ENCODE peak calls at places on chromosome 3, in four cellular contexts. F is H1, P is HepG2, G is K562. Y is an unnamed sample.

GRCh38 chr3:13194285-13195209 is 121.3 kb upstream of the IQSEC1 start:
- DNase-seq in F (no peak), P (peak; percentile 77), G (no peak), Y (no peak)

GRCh38 chr3:10594915-10595314 is 89.5 kb upstream of the ATP2B2 start:
- DNase-seq in F (peak; percentile 57), P (peak; percentile 56), G (peak; percentile 82), Y (peak; percentile 5)

GRCh38 chr3:88034876-88035275 is 23.9 kb downstream of the CGGBP1 start:
- DNase-seq in F (no peak), P (no peak), G (peak; percentile 51), Y (no peak)

GRCh38 chr3:105367063-105367405 is 325 bp downstream of the ALCAM start:
- DNase-seq in F (no peak), P (no peak), G (no peak), Y (no peak)

GRCh38 chr3:11553436-11554235 is 90.1 kb downstream of the VGLL4 start:
- DNase-seq in F (no peak), P (no peak), G (no peak), Y (no peak)

GRCh38 chr3:124094496-124094895 is 102.6 kb upstream of the ROPN1 start:
- DNase-seq in F (no peak), P (no peak), G (peak; percentile 1), Y (no peak)

GRCh38 chr3:55765906-55766701 is 279.0 kb upstream of the WNT5A start:
- DNase-seq in F (no peak), P (no peak), G (no peak), Y (no peak)

GRCh38 chr3:71695000-71695482 is 30.2 kb downstream of the EIF4E3 start:
- DNase-seq in F (no peak), P (peak; percentile 54), G (no peak), Y (no peak)

GRCh38 chr3:105284876-105285275 is 81.8 kb upstream of the ALCAM start:
- DNase-seq in F (no peak), P (no peak), G (no peak), Y (no peak)

GRCh38 chr3:165523801-165524200 is 313.4 kb downstream of the BCHE start:
- DNase-seq in F (no peak), P (no peak), G (no peak), Y (no peak)

GRCh38 chr3:14871456-14872200 is 52.9 kb downstream of the FGD5 start:
- DNase-seq in F (no peak), P (no peak), G (no peak), Y (no peak)

GRCh38 chr3:67090472-67090871 is 92.4 kb downstream of the KBTBD8 start:
- DNase-seq in F (no peak), P (no peak), G (no peak), Y (no peak)

GRCh38 chr3:196175717-196176116 is 35.5 kb downstream of the ZDHHC19 start:
- DNase-seq in F (no peak), P (no peak), G (no peak), Y (no peak)

GRCh38 chr3:124391774-124392173 is 338.5 kb upstream of the UMPS start:
- DNase-seq in F (no peak), P (no peak), G (no peak), Y (no peak)

GRCh38 chr3:42601898-42602581 is 1.6 kb downstream of the NKTR start:
- DNase-seq in F (no peak), P (peak; percentile 39), G (peak; percentile 62), Y (no peak)

GRCh38 chr3:16697437-16698258 is 92.4 kb upstream of the DAZL start:
- DNase-seq in F (no peak), P (no peak), G (no peak), Y (no peak)

GRCh38 chr3:27224197-27224596 is 145.0 kb downstream of the NEK10 start:
- DNase-seq in F (no peak), P (no peak), G (no peak), Y (no peak)

GRCh38 chr3:30145281-30145680 is 461.1 kb upstream of the TGFBR2 start:
- DNase-seq in F (no peak), P (no peak), G (no peak), Y (no peak)

GRCh38 chr3:119677641-119677934 is 382 bp upstream of the COX17 start:
- DNase-seq in F (no peak), P (no peak), G (no peak), Y (no peak)

GRCh38 chr3:16318216-16318615 is 53.2 kb downstream of the OXNAD1 start:
- DNase-seq in F (no peak), P (no peak), G (no peak), Y (no peak)

GRCh38 chr3:18442743-18443669 is 17.9 kb upstream of the SATB1 start:
- DNase-seq in F (no peak), P (no peak), G (no peak), Y (no peak)

GRCh38 chr3:16319307-16319706 is 54.3 kb downstream of the OXNAD1 start:
- DNase-seq in F (no peak), P (peak; percentile 25), G (peak; percentile 87), Y (no peak)

GRCh38 chr3:16801223-16801622 is 83.5 kb upstream of the PLCL2 start:
- DNase-seq in F (no peak), P (no peak), G (no peak), Y (no peak)

GRCh38 chr3:72143970-72144717 is 359.2 kb upstream of the PROK2 start:
- DNase-seq in F (no peak), P (peak; percentile 19), G (no peak), Y (no peak)

GRCh38 chr3:10763817-10764313 is 52.2 kb upstream of the SLC6A11 start:
- DNase-seq in F (no peak), P (no peak), G (no peak), Y (no peak)

GRCh38 chr3:106030620-106030945 is 161.8 kb upstream of the CBLB start:
- DNase-seq in F (no peak), P (no peak), G (no peak), Y (no peak)

GRCh38 chr3:70608434-70608833 is 296.0 kb upstream of the MDFIC2 start:
- DNase-seq in F (no peak), P (no peak), G (no peak), Y (no peak)

DNA sequence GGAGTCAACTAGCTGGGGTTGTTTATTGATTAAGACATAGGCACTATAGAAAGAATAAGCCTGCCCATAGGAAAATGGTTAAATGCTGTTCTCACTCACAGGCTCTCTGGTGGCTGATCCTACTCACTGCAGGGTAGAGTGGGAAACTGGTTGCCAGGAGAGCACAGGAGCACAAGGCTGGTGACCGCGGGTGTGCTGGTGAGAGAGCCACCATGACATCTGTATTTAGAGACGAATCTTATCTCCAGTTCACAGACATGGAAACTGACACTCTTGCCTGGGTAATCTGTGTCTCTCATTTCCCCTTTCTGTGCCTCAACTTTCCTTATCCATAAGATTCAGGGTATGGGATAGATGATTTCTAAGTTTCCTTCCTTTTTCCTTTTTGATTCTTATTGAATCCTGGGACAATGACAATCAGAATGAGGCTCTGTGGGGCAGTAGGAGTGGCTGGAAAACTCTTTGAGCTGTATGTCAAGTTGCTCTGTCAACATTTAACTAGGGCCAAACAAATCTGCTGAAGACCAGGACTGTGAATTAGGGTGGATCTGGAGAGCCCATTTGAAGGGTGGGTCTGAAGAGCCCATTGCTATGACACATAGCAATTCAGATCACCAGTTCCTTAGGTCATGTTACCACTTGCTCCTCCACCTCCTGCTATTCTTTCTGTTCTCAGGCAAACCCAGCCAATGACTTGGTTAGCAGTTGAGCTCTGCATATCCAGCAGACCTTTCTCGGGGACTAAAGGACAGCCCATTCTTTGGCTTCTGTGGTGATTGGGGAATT is 286.1 kb upstream of the TBL1XR1 start:
- DNase-seq in F (no peak), P (peak; percentile 23), G (peak; percentile 86), Y (no peak)
- TF ChIP-seq CBX5 in F (no peak), P (no peak), G (no peak), Y (no peak)

DNA sequence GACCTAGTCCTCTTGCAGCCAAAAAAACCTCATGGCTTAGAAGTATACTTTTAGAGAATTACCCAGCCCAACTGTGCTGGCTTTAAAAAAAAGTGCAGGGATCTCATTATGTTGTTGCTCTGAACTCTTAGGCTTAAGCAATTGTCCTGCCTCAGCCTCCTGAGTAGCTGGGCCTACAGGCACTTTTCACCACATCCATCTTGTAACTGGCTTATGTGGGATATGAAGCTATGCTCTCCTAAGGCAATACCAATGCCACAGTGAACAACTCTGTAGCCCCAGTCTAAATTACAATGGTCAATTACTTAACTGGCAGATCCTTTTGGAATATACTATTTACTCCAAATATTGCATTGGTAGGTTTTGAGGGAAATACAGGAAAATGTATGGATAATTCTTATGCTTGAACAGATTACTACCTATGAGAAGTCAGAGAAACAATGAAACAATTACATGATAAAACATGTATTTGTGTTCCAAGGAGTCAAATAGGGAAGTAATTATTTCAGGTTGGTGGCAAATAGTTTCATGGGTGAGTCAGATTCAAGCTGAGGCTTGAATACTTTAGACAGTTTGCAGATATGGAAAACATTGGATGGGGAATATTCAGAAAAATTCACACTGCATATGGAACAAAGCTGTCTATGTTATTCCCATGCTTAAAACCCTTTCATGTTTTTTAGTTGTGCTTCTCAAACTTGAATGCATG is 34.6 kb upstream of the GPR149 start:
- DNase-seq in F (no peak), P (no peak), G (no peak), Y (no peak)
- TF ChIP-seq CBX5 in F (no peak), P (no peak), G (no peak), Y (no peak)

DNA sequence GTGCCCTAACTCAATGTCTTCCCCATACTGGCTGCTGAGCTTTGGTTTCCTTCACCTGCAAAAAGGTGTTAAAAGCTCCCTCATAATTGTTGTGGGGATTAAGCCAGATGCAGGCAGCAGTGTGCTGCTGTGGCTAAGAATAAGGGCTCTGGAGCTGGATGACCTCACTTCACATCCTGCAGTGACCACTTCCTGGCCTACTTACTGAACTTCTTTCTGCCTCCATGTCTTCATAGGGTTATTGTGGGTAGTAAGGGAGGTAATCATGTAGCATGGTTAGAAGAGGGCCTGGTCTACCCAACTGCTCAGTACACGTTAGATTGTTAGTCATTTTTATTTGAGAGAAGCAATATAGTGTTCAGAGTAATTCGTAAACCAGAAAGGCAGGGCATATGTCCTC is 18.4 kb downstream of the GYG1 start:
- DNase-seq in F (no peak), P (no peak), G (no peak), Y (no peak)
- TF ChIP-seq CBX5 in F (no peak), P (no peak), G (no peak), Y (no peak)

GRCh38 chr3:77071806-77072205 is 31.9 kb downstream of the ROBO2 start:
- DNase-seq in F (no peak), P (no peak), G (no peak), Y (no peak)

GRCh38 chr3:77072232-77072631 is 32.3 kb downstream of the ROBO2 start:
- DNase-seq in F (no peak), P (no peak), G (no peak), Y (no peak)

GRCh38 chr3:77068808-77069207 is 28.9 kb downstream of the ROBO2 start:
- DNase-seq in F (no peak), P (no peak), G (no peak), Y (no peak)

GRCh38 chr3:77066829-77067228 is 26.9 kb downstream of the ROBO2 start:
- DNase-seq in F (no peak), P (no peak), G (no peak), Y (no peak)

DNA sequence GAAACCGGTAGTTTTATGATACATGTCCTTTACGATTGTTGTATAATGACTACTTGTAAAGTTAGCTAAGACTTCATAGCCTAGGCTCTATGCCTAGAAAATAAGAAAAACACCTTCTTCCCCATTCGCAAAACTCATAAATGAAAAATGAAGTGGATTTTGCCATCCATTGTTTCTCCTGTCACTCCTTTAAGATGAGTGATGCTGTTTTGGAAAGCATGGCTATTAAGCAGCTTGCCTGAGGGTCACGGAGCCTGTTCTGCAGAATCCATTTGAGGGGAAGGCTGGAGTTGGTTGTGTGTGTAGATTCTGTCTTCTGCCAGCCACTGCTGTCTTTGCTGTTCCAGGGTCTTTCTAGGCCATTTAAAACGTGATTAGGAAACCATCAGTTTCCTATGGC is 31.5 kb downstream of the ROBO2 start:
- DNase-seq in F (no peak), P (no peak), G (no peak), Y (no peak)
- TF ChIP-seq CBX5 in F (no peak), P (no peak), G (no peak), Y (no peak)

Y was measured in GM12878.